ENCODE peak calls at places on chromosomes 11 and 22, in five cellular contexts. One of them, this sample, is unnamed.

GRCh38 chr22:44448271-44448780 is 49.7 kb downstream of the RTL6 start:
- DNase-seq in effector memory CD8-positive, alpha-beta T cell: no peak
- DNase-seq in thoracic aorta: peak
- DNase-seq in cardiac fibroblast: peak
- DNase-seq in HEK293T: no peak
- DNase-seq in this sample: no peak

GRCh38 chr22:47192651-47193437 is 430.4 kb downstream of the TBC1D22A start:
- DNase-seq in effector memory CD8-positive, alpha-beta T cell: no peak
- DNase-seq in thoracic aorta: no peak
- DNase-seq in cardiac fibroblast: no peak
- DNase-seq in HEK293T: no peak
- DNase-seq in this sample: no peak

GRCh38 chr11:74840486-74840885 is 91.8 kb downstream of the RNF169 start:
- DNase-seq in effector memory CD8-positive, alpha-beta T cell: no peak
- DNase-seq in thoracic aorta: no peak
- DNase-seq in cardiac fibroblast: no peak
- DNase-seq in HEK293T: no peak
- DNase-seq in this sample: no peak

GRCh38 chr11:15967966-15968365 is 388.4 kb downstream of the SOX6 start:
- DNase-seq in effector memory CD8-positive, alpha-beta T cell: no peak
- DNase-seq in thoracic aorta: no peak
- DNase-seq in cardiac fibroblast: peak
- DNase-seq in HEK293T: no peak
- DNase-seq in this sample: no peak

GRCh38 chr11:27505781-27506180 is 788 bp downstream of the LIN7C start:
- DNase-seq in effector memory CD8-positive, alpha-beta T cell: no peak
- DNase-seq in thoracic aorta: no peak
- DNase-seq in cardiac fibroblast: peak
- DNase-seq in HEK293T: no peak
- DNase-seq in this sample: no peak

GRCh38 chr11:35483131-35483800 is 42.1 kb downstream of the PAMR1 start:
- DNase-seq in effector memory CD8-positive, alpha-beta T cell: no peak
- DNase-seq in thoracic aorta: no peak
- DNase-seq in cardiac fibroblast: no peak
- DNase-seq in HEK293T: no peak
- DNase-seq in this sample: no peak

GRCh38 chr22:35625763-35626162 is 8.6 kb upstream of the MB start:
- DNase-seq in effector memory CD8-positive, alpha-beta T cell: no peak
- DNase-seq in thoracic aorta: no peak
- DNase-seq in cardiac fibroblast: no peak
- DNase-seq in HEK293T: no peak
- DNase-seq in this sample: no peak

GRCh38 chr11:42482822-42483221 is 829.0 kb upstream of the API5 start:
- DNase-seq in effector memory CD8-positive, alpha-beta T cell: no peak
- DNase-seq in thoracic aorta: no peak
- DNase-seq in cardiac fibroblast: no peak
- DNase-seq in HEK293T: no peak
- DNase-seq in this sample: no peak

GRCh38 chr11:25838918-25839611 is 492.9 kb upstream of the ANO3 start:
- DNase-seq in effector memory CD8-positive, alpha-beta T cell: no peak
- DNase-seq in thoracic aorta: no peak
- DNase-seq in cardiac fibroblast: no peak
- DNase-seq in HEK293T: peak
- DNase-seq in this sample: no peak

GRCh38 chr22:49099496-49100124 is 728.1 kb downstream of the BRD1 start:
- DNase-seq in effector memory CD8-positive, alpha-beta T cell: no peak
- DNase-seq in thoracic aorta: peak
- DNase-seq in cardiac fibroblast: no peak
- DNase-seq in HEK293T: no peak
- DNase-seq in this sample: no peak

GRCh38 chr11:123430736-123431356 is 777 bp downstream of the GRAMD1B start:
- DNase-seq in effector memory CD8-positive, alpha-beta T cell: peak
- DNase-seq in thoracic aorta: no peak
- DNase-seq in cardiac fibroblast: peak
- DNase-seq in HEK293T: peak
- DNase-seq in this sample: peak

GRCh38 chr11:76288166-76288978 is 82.1 kb upstream of the WNT11 start:
- DNase-seq in effector memory CD8-positive, alpha-beta T cell: no peak
- DNase-seq in thoracic aorta: no peak
- DNase-seq in cardiac fibroblast: no peak
- DNase-seq in HEK293T: no peak
- DNase-seq in this sample: no peak

This sample was measured in NCI-H446 treated with DMSO at 0.1 percent for 48 hours.